ENCODE peak calls at places on chromosomes 6 and 20, in eight cellular contexts. J is CD8-positive, alpha-beta T cell; F is mesothelial cell of epicardium; G is left ventricle myocardium inferior; T is testis; X is colonic mucosa; O is HFFc6; V is PC-9. L is an unnamed sample.

GRCh38 chr20:24667689-24668383 is 198.4 kb downstream of the SYNDIG1 start:
- DNase-seq in J (no peak), F (no peak), G (no peak), T (no peak), X (no peak), O (no peak), V (peak; percentile 52), L (no peak)

GRCh38 chr20:46357030-46357514 is 48.8 kb upstream of the CDH22 start:
- DNase-seq in J (no peak), F (no peak), G (no peak), T (peak; percentile 87), X (no peak), O (no peak), V (no peak), L (no peak)

GRCh38 chr20:58878399-58878798 is 25.9 kb downstream of the GNAS start:
- DNase-seq in J (no peak), F (no peak), G (no peak), T (no peak), X (no peak), O (no peak), V (no peak), L (no peak)

GRCh38 chr20:48904566-48905321 is 16.8 kb upstream of the ARFGEF2 start:
- DNase-seq in J (peak; percentile 74), F (no peak), G (peak; percentile 37), T (peak; percentile 74), X (peak; percentile 58), O (peak; percentile 63), V (peak; percentile 75), L (peak; percentile 70)

GRCh38 chr20:16581241-16581640 is 8.0 kb upstream of the KIF16B start:
- DNase-seq in J (no peak), F (no peak), G (no peak), T (no peak), X (no peak), O (no peak), V (no peak), L (no peak)

GRCh38 chr20:5947276-5947675 is 3.1 kb downstream of the TRMT6 start:
- DNase-seq in J (no peak), F (no peak), G (no peak), T (no peak), X (no peak), O (no peak), V (no peak), L (no peak)

GRCh38 chr6:120211955-120212792 is 862.6 kb upstream of the MAN1A1 start:
- DNase-seq in J (no peak), F (no peak), G (no peak), T (no peak), X (no peak), O (no peak), V (peak; percentile 62), L (no peak)

GRCh38 chr6:8195040-8195713 is 92.8 kb upstream of the EEF1E1 start:
- DNase-seq in J (no peak), F (no peak), G (no peak), T (peak; percentile 26), X (no peak), O (no peak), V (no peak), L (peak; percentile 39)

GRCh38 chr6:14639983-14640599 is 522.5 kb downstream of the CD83 start:
- DNase-seq in J (no peak), F (no peak), G (no peak), T (no peak), X (no peak), O (no peak), V (no peak), L (no peak)

GRCh38 chr6:54595844-54596243 is 250.7 kb upstream of the FAM83B start:
- DNase-seq in J (no peak), F (no peak), G (no peak), T (no peak), X (no peak), O (no peak), V (no peak), L (no peak)

GRCh38 chr6:79257381-79258205 is 23.1 kb upstream of the HMGN3 start:
- DNase-seq in J (no peak), F (no peak), G (no peak), T (no peak), X (no peak), O (no peak), V (peak; percentile 44), L (no peak)

GRCh38 chr20:44732327-44732726 is 13.3 kb upstream of the KCNK15 start:
- DNase-seq in J (no peak), F (no peak), G (no peak), T (no peak), X (no peak), O (no peak), V (no peak), L (no peak)

GRCh38 chr6:69827491-69827890 is 30.7 kb upstream of the LMBRD1 start:
- DNase-seq in J (no peak), F (no peak), G (no peak), T (no peak), X (no peak), O (no peak), V (no peak), L (no peak)

GRCh38 chr6:718345-718744 is 25.4 kb upstream of the EXOC2 start:
- DNase-seq in J (no peak), F (no peak), G (no peak), T (no peak), X (no peak), O (no peak), V (no peak), L (no peak)

GRCh38 chr6:722608-723007 is 29.7 kb upstream of the EXOC2 start:
- DNase-seq in J (no peak), F (no peak), G (no peak), T (no peak), X (no peak), O (peak; percentile 11), V (no peak), L (no peak)

GRCh38 chr6:727796-728195 is 34.9 kb upstream of the EXOC2 start:
- DNase-seq in J (no peak), F (no peak), G (no peak), T (no peak), X (no peak), O (no peak), V (no peak), L (no peak)

GRCh38 chr6:722077-722524 is 29.2 kb upstream of the EXOC2 start:
- DNase-seq in J (peak; percentile 71), F (peak; percentile 60), G (peak; percentile 56), T (peak; percentile 87), X (peak; percentile 79), O (peak; percentile 84), V (peak; percentile 49), L (peak; percentile 87)

DNA sequence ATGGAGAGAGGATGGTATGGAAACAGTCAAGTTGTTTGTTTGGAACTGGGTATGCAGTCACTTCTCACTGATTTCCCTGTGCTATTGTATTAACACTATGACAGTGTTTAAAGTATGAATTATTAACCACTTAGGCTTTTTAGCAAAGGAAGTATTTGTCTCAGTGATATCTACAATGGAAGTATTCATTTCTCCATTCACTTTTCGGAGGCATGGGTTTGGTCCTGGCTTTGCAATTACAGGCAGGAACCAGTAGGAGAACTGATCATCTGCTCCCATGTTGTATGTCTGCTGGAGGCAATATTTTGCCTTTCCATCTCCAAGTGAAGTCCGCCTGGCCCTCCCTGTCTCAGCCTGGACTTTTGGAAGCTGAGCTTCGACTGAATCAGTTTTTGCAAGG is 30.6 kb upstream of the EXOC2 start:
- DNase-seq in J (no peak), F (no peak), G (no peak), T (no peak), X (no peak), O (no peak), V (no peak), L (no peak)
- TF ChIP-seq CTCF in J (no peak), F (no peak), G (no peak), T (no peak), X (no peak), O (peak; percentile 51), V (no peak), L (peak; percentile 26)

GRCh38 chr20:32231847-32232246 is 24.2 kb downstream of the POFUT1 start:
- DNase-seq in J (peak; percentile 16), F (no peak), G (no peak), T (no peak), X (no peak), O (no peak), V (no peak), L (no peak)
- TF ChIP-seq CTCF in J (no peak), F (no peak), G (no peak), T (no peak), X (no peak), O (no peak), V (no peak), L (no peak)

DNA sequence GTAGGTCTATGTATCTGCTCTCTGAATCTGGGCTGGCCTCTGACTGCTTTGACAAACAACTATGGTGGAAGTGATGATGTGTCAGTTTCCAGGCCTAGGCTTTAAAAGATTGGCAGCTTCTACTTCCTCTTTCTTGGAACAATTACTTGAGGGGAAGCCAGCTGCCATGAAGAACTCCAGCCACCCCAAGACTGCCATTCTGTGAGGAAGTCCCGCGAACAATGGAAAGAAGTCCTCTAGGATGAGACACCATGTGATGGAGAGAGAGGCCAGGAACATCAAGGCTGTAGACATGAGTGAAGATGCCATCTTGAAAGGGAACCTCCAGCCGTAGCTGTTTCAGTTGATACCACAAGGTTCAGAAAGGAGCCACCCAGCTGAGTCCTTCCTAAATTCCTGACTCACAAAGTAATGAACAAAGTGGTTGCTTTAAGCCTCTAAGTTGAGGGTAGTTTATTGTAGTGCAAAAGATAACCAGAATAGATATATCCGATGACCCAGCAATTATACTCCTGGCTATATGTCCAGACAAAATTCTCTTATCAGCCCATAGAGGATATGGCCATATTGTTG is 15.3 kb upstream of the TCF15 start:
- DNase-seq in J (no peak), F (no peak), G (no peak), T (no peak), X (no peak), O (no peak), V (no peak), L (no peak)
- TF ChIP-seq CTCF in J (no peak), F (no peak), G (no peak), T (no peak), X (no peak), O (no peak), V (no peak), L (no peak)

GRCh38 chr6:29619578-29619977 is 13.4 kb downstream of the GABBR1 start:
- DNase-seq in J (no peak), F (no peak), G (no peak), T (no peak), X (no peak), O (no peak), V (no peak), L (no peak)

GRCh38 chr6:29620629-29621028 is 12.4 kb downstream of the GABBR1 start:
- DNase-seq in J (no peak), F (no peak), G (no peak), T (no peak), X (no peak), O (no peak), V (no peak), L (no peak)

DNA sequence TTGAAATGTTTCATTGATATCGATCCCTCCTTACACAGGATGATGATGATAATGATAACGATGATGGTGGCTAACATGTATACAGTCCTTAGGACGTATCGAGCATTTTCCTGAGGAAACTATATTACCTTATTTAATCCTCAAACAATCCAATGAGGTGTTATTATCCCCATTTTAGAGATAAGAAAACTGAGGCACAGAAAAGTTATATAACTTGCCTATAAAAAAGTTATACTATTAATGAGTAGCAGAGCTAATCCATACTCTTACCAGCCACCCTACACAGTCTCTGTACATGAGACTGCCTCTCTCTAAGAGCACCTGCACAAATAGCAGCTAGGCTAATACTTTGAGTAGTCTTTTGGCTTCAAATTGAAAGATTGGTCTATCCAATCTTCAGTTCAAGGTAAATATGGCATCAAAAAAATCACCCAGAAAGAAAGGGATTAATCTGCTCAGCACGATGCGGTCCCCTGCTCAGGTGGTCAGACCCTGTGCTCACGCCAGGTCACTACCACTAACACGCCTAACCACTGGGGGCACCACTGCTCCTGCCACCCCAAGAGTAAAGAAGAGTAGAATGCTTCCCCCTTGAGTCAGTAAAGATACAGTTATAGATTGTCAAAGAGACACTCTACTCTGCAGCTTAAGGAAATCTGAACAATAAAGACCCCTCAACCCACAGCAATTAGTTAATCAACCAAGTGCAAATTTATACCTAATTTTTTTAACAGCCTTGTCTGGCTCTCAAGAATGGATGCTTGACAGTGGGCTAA is 15.0 kb downstream of the GABBR1 start:
- DNase-seq in J (no peak), F (no peak), G (no peak), T (no peak), X (no peak), O (no peak), V (no peak), L (no peak)
- TF ChIP-seq CTCF in J (no peak), F (no peak), G (no peak), T (no peak), X (no peak), O (peak; percentile 57), V (no peak), L (peak; percentile 12)

L was measured in glutamatergic neuron.